ENCODE peak calls at places on chromosomes 11 and 22, in four cellular contexts. O is psoas muscle, V is Right ventricle myocardium inferior, C is left cardiac atrium. X is an unnamed sample.

GRCh38 chr11:100855466-100856067 is 168.5 kb downstream of the ARHGAP42 start:
- ATAC-seq in V (no peak), C (no peak), O (no peak), X (no peak)

GRCh38 chr11:111162306-111162705 is 83.2 kb upstream of the POU2AF2 start:
- ATAC-seq in C (no peak), O (no peak), V (no peak), X (no peak)

GRCh38 chr11:77705195-77705876 is 67.7 kb upstream of the CLNS1A start:
- ATAC-seq in O (no peak), C (no peak), V (no peak), X (no peak)

GRCh38 chr11:132610216-132610615 is 922.1 kb downstream of the OPCML start:
- ATAC-seq in C (no peak), O (no peak), V (no peak), X (no peak)

GRCh38 chr22:24037851-24038765 is 27.0 kb downstream of the CABIN1 start:
- ATAC-seq in O (no peak), V (no peak), C (no peak), X (no peak)

GRCh38 chr11:119355091-119355843 is 8.8 kb upstream of the MFRP start:
- ATAC-seq in C (no peak), V (no peak), O (no peak), X (no peak)

GRCh38 chr11:86440843-86441242 is 66.2 kb downstream of the CCDC81 start:
- ATAC-seq in V (peak; percentile 22), C (peak; percentile 22), O (no peak), X (no peak)

GRCh38 chr22:45608763-45609180 is 62.9 kb upstream of the ATXN10 start:
- ATAC-seq in C (no peak), V (no peak), O (peak; percentile 73), X (no peak)

GRCh38 chr22:24516301-24516737 is 21.2 kb downstream of the UPB1 start:
- ATAC-seq in C (peak; percentile 15), O (no peak), V (no peak), X (peak; percentile 67)

GRCh38 chr11:44740967-44741366 is 14.2 kb downstream of the TSPAN18 start:
- ATAC-seq in O (no peak), V (no peak), C (peak; percentile 30), X (no peak)

GRCh38 chr11:121566279-121567168 is 113.8 kb upstream of the SORL1-AS1 start:
- ATAC-seq in O (no peak), V (peak; percentile 26), C (no peak), X (no peak)

GRCh38 chr22:50530857-50531545 is 1.2 kb upstream of the TYMP start:
- ATAC-seq in V (peak; percentile 51), C (peak; percentile 63), O (peak; percentile 40), X (peak; percentile 57)

GRCh38 chr22:29011200-29011867 is 50.3 kb downstream of the C22orf31 start:
- ATAC-seq in C (peak; percentile 35), V (no peak), O (no peak), X (no peak)

GRCh38 chr11:76120513-76121081 is 85.7 kb downstream of the WNT11 start:
- ATAC-seq in C (peak; percentile 45), V (peak; percentile 47), O (peak; percentile 16), X (no peak)

GRCh38 chr22:38446018-38446601 is 8.9 kb downstream of the KCNJ4 start:
- ATAC-seq in V (no peak), O (no peak), C (no peak), X (no peak)

GRCh38 chr11:82829101-82829500 is 71.1 kb downstream of the PRCP start:
- ATAC-seq in V (no peak), C (no peak), O (no peak), X (no peak)

GRCh38 chr22:46945481-46945880 is 183.0 kb downstream of the TBC1D22A start:
- ATAC-seq in C (no peak), O (no peak), V (no peak), X (no peak)